ENCODE peak calls at places on chromosome 10, in nine cellular contexts. T, Q, G, K, P, I, R, F and C are unnamed samples.
A peak's percentile ranks its signal among the peaks of the same experiment; 100 is the strongest.

GRCh38 chr10:87976101-87976743 is 112.8 kb downstream of the PTEN start:
- DNase-seq in R (no peak), K (no peak), P (peak; percentile 11), G (no peak), I (peak; percentile 16), T (no peak), F (no peak), Q (no peak), C (peak; percentile 3)

GRCh38 chr10:29130190-29130673 is 158.6 kb upstream of the LYZL1 start:
- DNase-seq in R (no peak), T (no peak), G (peak; percentile 8), K (no peak), P (no peak), Q (no peak), F (peak; percentile 52), I (peak; percentile 51), C (peak; percentile 26)

GRCh38 chr10:3192856-3193635 is 20.5 kb upstream of the PITRM1 start:
- DNase-seq in Q (no peak), I (peak; percentile 63), R (no peak), G (no peak), P (peak; percentile 52), T (no peak), K (no peak), F (peak; percentile 77), C (peak; percentile 69)

GRCh38 chr10:103849212-103849877 is 6.0 kb downstream of the SH3PXD2A start:
- DNase-seq in R (no peak), G (no peak), P (no peak), K (no peak), I (no peak), F (no peak), T (no peak), Q (no peak), C (no peak)

GRCh38 chr10:66025186-66025585 is 900.6 kb upstream of the LRRTM3 start:
- DNase-seq in F (no peak), T (no peak), R (no peak), K (no peak), I (no peak), G (no peak), P (no peak), Q (no peak), C (no peak)

GRCh38 chr10:127694580-127695193 is 42.3 kb upstream of the FOXI2 start:
- DNase-seq in K (peak; percentile 21), G (peak; percentile 50), F (peak; percentile 92), Q (peak; percentile 62), I (peak; percentile 64), R (no peak), T (no peak), P (no peak), C (peak; percentile 21)

GRCh38 chr10:30098624-30099023 is 39.2 kb upstream of the JCAD start:
- DNase-seq in R (no peak), G (no peak), T (no peak), K (no peak), F (no peak), P (peak; percentile 59), Q (peak; percentile 93), I (peak; percentile 77), C (peak; percentile 43)

GRCh38 chr10:17171131-17171530 is 30.3 kb downstream of the TRDMT1 start:
- DNase-seq in G (no peak), P (no peak), T (no peak), R (no peak), F (no peak), Q (no peak), K (no peak), I (no peak), C (no peak)

GRCh38 chr10:112000466-112000865 is 183.1 kb downstream of the GPAM start:
- DNase-seq in Q (no peak), I (no peak), T (no peak), F (no peak), P (no peak), K (no peak), R (no peak), G (no peak), C (no peak)

GRCh38 chr10:59741048-59741447 is 12.2 kb downstream of the MRLN start:
- DNase-seq in T (no peak), I (peak; percentile 9), Q (no peak), F (no peak), G (no peak), K (no peak), R (no peak), P (no peak), C (no peak)

GRCh38 chr10:89793649-89794254 is 92.4 kb downstream of the KIF20B start:
- DNase-seq in I (peak; percentile 69), F (peak; percentile 76), R (peak; percentile 19), G (peak; percentile 4), T (no peak), P (peak; percentile 59), Q (peak; percentile 70), K (peak; percentile 45), C (peak; percentile 33)

GRCh38 chr10:13775786-13776780 is 189.3 kb downstream of the PRPF18 start:
- DNase-seq in F (no peak), T (no peak), P (peak; percentile 68), R (no peak), I (peak; percentile 68), K (no peak), G (no peak), Q (peak; percentile 90), C (peak; percentile 35)

GRCh38 chr10:72812415-72812797 is 81.1 kb upstream of the OIT3 start:
- DNase-seq in P (no peak), I (no peak), F (no peak), R (no peak), Q (no peak), T (no peak), K (no peak), G (no peak), C (no peak)

GRCh38 chr10:102509387-102509786 is 5.6 kb downstream of the SUFU start:
- DNase-seq in I (peak; percentile 61), K (no peak), T (no peak), R (no peak), G (no peak), F (no peak), P (peak; percentile 14), Q (peak; percentile 74), C (no peak)

GRCh38 chr10:123252779-123253178 is 98.6 kb downstream of the BUB3 start:
- DNase-seq in F (no peak), T (no peak), G (no peak), I (no peak), Q (no peak), P (no peak), K (peak; percentile 67), R (no peak), C (no peak)

GRCh38 chr10:122740640-122741039 is 41.0 kb upstream of the C10orf120 start:
- DNase-seq in Q (peak; percentile 20), R (no peak), K (no peak), I (peak; percentile 14), T (no peak), P (no peak), F (no peak), G (no peak), C (no peak)